ENCODE peak calls at places on chromosome 5, in four cellular contexts. S, D, M and L are unnamed samples. For H3F3A, the result is how much of the 10 kb centered on the place peaks cover.

GRCh38 chr5:13814293-13814692 is 130.2 kb downstream of the DNAH5 start:
- DNase-seq in D (peak), S (no peak), M (no peak), L (peak)

GRCh38 chr5:59038169-59039002 is 455.5 kb downstream of the RAB3C start:
- DNase-seq in D (no peak), M (no peak), S (peak), L (peak)

GRCh38 chr5:181246276-181247050 is 2.8 kb upstream of the RACK1 start:
- DNase-seq in S (peak), D (peak), M (peak), L (peak)

GRCh38 chr5:104347119-104347708 is 784.6 kb upstream of the NUDT12 start:
- DNase-seq in D (peak), S (peak), M (no peak), L (peak)

GRCh38 chr5:124728331-124729307 is 17.8 kb downstream of the ZNF608 start:
- DNase-seq in D (no peak), M (no peak), S (no peak), L (no peak)

GRCh38 chr5:75681125-75681830 is 36.0 kb downstream of the POC5 start:
- DNase-seq in M (no peak), D (peak), S (peak), L (peak)

GRCh38 chr5:38916802-38917201 is 71.0 kb downstream of the OSMR start:
- DNase-seq in M (no peak), S (no peak), D (no peak), L (no peak)

GRCh38 chr5:146993876-146994530 is 115.4 kb upstream of the PPP2R2B start:
- DNase-seq in S (no peak), M (no peak), D (peak), L (peak)

GRCh38 chr5:40995816-40996586 is 75.1 kb downstream of the MROH2B start:
- DNase-seq in D (peak), S (no peak), M (no peak), L (no peak)

GRCh38 chr5:114362197-114362976 is 517 bp downstream of the KCNN2 start:
- DNase-seq in M (peak), S (peak), D (no peak), L (peak)

GRCh38 chr5:57824047-57824446 is 341.4 kb upstream of the ACTBL2 start:
- DNase-seq in S (no peak), D (peak), M (no peak), L (peak)

GRCh38 chr5:176530983-176531901 is 6.0 kb downstream of the RNF44 start:
- DNase-seq in D (no peak), M (peak), S (no peak), L (peak)

GRCh38 chr5:65800775-65801174 is 78.8 kb downstream of the NLN start:
- DNase-seq in S (no peak), M (no peak), D (no peak), L (peak)

GRCh38 chr5:147508711-147509040 is 1.2 kb downstream of the DPYSL3 start:
- DNase-seq in M (no peak), S (no peak), D (no peak), L (peak)

GRCh38 chr5:61486476-61486875 is 154.4 kb downstream of the ZSWIM6 start:
- DNase-seq in S (no peak), M (no peak), D (no peak), L (peak)

GRCh38 chr5:27619982-27620381 is 581.6 kb upstream of the CDH9 start:
- DNase-seq in S (no peak), M (no peak), D (no peak), L (no peak)

GRCh38 chr5:107472620-107473064 is 198.1 kb downstream of the EFNA5 start:
- DNase-seq in S (no peak), M (no peak), D (peak), L (no peak)

GRCh38 chr5:34914671-34915138 is 599 bp downstream of the RAD1 start:
- DNase-seq in M (no peak), S (no peak), D (peak), L (peak)

GRCh38 chr5:95985249-95985648 is 23.6 kb upstream of the ELL2 start:
- DNase-seq in D (no peak), S (no peak), M (no peak), L (no peak)

GRCh38 chr5:78113689-78114088 is 180.8 kb downstream of the AP3B1 start:
- DNase-seq in S (no peak), D (no peak), M (peak), L (no peak)

GRCh38 chr5:111618644-111619271 is 106.4 kb upstream of the STARD4 start:
- DNase-seq in D (peak), M (no peak), S (no peak), L (no peak)

DNA sequence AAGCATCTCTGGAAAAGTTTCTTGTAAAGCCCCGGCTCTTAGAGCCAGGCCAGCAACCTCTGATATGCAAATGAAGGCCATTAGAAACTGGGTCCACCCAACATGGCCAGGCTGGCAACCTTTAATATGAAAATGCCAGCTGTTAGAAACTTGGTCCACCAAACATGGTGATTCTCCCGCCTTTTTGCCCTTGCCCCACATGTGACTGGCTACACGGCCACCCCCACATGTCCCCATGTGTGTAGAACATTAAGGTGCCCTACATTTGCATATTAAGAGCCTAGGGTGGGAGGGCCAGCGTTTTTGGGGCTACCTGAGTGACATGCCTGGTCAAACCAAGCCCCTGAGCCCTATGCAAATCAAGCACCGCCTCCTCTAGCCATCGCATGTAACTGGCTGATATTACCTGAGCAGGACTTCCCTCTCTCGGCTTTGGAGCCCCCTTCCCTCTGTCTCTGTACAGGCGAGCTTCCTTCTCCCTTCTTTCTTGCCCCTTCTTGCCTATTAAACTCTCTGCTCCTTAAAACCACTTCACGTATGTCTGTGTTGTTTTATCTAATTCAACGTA is 39.0 kb downstream of the S100Z start:
- DNase-seq in S (no peak), D (no peak), M (no peak), L (no peak)
- H3K27ac ChIP-seq in S (no peak), D (no peak), M (no peak), L (no peak)

GRCh38 chr5:135582099-135582781 is 3.4 kb upstream of the CXCL14 start:
- DNase-seq in S (no peak), M (no peak), D (no peak), L (no peak)
- H3K9ac ChIP-seq in S (no peak), M (no peak), D (no peak), L (no peak)

GRCh38 chr5:139388198-139388821 is 1.4 kb downstream of the MZB1 start:
- DNase-seq in D (no peak), S (no peak), M (no peak), L (peak)
- H3F3A ChIP-seq in D (under half), S (under half), M (under half), L (under half)

DNA sequence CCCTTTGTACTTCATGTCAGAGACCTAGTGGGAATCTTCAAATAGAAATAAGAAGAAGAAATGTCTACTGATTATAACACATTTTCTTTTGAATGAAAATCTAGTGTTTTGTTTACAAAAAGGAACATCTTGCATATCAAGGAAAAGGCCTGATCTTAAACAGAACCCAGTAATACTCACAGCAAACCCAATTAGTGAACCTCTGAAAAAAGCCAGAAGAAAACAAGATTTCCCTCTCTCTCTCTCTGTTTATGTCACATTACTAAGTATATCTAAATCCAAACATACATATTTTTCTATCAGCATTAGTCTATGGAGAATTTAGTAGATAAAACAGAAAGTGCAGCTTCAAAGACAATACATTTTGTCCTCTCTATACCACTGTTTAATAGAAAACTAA is 457.9 kb downstream of the NR2F1-AS1 start:
- DNase-seq in M (no peak), D (no peak), S (no peak), L (no peak)
- H3K27ac ChIP-seq in M (no peak), D (no peak), S (no peak), L (no peak)

GRCh38 chr5:121962347-121962670 is 534 bp downstream of the SRFBP1 start:
- DNase-seq in M (no peak), D (no peak), S (no peak), L (peak)
- H3K9ac ChIP-seq in M (peak), D (peak), S (peak), L (peak)

GRCh38 chr5:179615203-179615602 is 8.3 kb downstream of the HNRNPH1 start:
- DNase-seq in D (no peak), M (no peak), S (no peak), L (no peak)
- H3F3A ChIP-seq in D (under half), M (half or more), S (half or more), L (half or more)